ENCODE peak calls at places on chromosomes 6 and 20, in five cellular contexts. C is nephron progenitor cell, W is ascending aorta, U is GM13976, G is dorsolateral prefrontal cortex. P is an unnamed sample.

GRCh38 chr6:21080221-21080620 is 513.3 kb upstream of the SOX4 start:
- DNase-seq in C (no peak), W (no peak), U (no peak), G (no peak), P (no peak)

GRCh38 chr6:37029249-37029959 is 23.9 kb downstream of the FGD2 start:
- DNase-seq in C (peak; percentile 74), W (peak; percentile 83), U (peak; percentile 79), G (peak; percentile 48), P (no peak)

GRCh38 chr6:63968650-63969049 is 333.0 kb downstream of the PHF3 start:
- DNase-seq in C (no peak), W (no peak), U (no peak), G (no peak), P (no peak)

GRCh38 chr6:45687570-45687969 is 309.8 kb upstream of the SUPT3H start:
- DNase-seq in C (no peak), W (no peak), U (no peak), G (no peak), P (no peak)

GRCh38 chr6:41775293-41775882 is 4.3 kb downstream of the FRS3 start:
- DNase-seq in C (no peak), W (no peak), U (no peak), G (no peak), P (no peak)

GRCh38 chr20:58293453-58293852 is 16.1 kb upstream of the RAB22A start:
- DNase-seq in C (peak; percentile 29), W (no peak), U (peak; percentile 27), G (no peak), P (no peak)

GRCh38 chr20:50308513-50309279 is 118.1 kb downstream of the CEBPB start:
- DNase-seq in C (peak; percentile 52), W (peak; percentile 98), U (no peak), G (peak; percentile 56), P (peak; percentile 93)

GRCh38 chr6:49462071-49462470 is 982 bp downstream of the MMUT start:
- DNase-seq in C (no peak), W (no peak), U (no peak), G (no peak), P (no peak)

GRCh38 chr20:52972190-52972937 is at the start of gene TSHZ2:
- DNase-seq in C (peak; percentile 74), W (no peak), U (no peak), G (peak; percentile 39), P (no peak)

GRCh38 chr6:89145461-89145961 is 344 bp upstream of the PM20D2 start:
- DNase-seq in C (no peak), W (no peak), U (peak; percentile 82), G (no peak), P (no peak)

GRCh38 chr20:53878262-53879047 is 191.9 kb downstream of the BCAS1 start:
- DNase-seq in C (no peak), W (no peak), U (no peak), G (no peak), P (no peak)

GRCh38 chr20:14245368-14245970 is 91.9 kb downstream of the FLRT3 start:
- DNase-seq in C (no peak), W (no peak), U (no peak), G (no peak), P (no peak)

DNA sequence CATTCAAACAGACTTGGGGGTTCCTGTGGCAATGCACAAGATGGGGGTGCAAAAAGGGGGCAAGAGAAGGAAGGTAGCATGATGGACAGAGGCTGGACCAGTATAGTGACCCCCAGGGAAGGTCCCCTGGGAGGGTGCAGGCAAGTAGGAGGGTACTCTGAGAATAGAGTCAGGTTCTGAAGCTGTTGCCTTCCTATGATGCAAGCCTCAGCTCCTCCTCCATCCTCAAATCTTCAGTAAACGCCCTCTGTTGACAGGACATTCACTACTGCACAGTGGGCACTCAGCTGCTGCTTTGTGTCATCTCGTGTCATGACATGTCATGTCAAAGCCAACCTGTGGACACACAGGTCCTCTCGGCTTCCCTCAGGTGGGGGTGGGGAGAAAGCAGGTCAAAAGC is 5.8 kb upstream of the SDCBP2 start:
- DNase-seq in C (no peak), W (no peak), U (no peak), G (no peak), P (no peak)
- TF ChIP-seq CTCF in C (no peak), W (no peak), U (no peak), G (no peak), P (no peak)

GRCh38 chr6:39092124-39092523 is 22.9 kb downstream of the SAYSD1 start:
- DNase-seq in C (no peak), W (no peak), U (no peak), G (no peak), P (no peak)
- TF ChIP-seq CTCF in C (no peak), W (no peak), U (no peak), G (no peak), P (no peak)

GRCh38 chr6:26045046-26045938 is 41.9 kb upstream of the HFE start:
- DNase-seq in C (no peak), W (peak; percentile 91), U (peak; percentile 87), G (peak; percentile 74), P (peak; percentile 80)
- TF ChIP-seq CTCF in C (no peak), W (no peak), U (no peak), G (no peak), P (no peak)

DNA sequence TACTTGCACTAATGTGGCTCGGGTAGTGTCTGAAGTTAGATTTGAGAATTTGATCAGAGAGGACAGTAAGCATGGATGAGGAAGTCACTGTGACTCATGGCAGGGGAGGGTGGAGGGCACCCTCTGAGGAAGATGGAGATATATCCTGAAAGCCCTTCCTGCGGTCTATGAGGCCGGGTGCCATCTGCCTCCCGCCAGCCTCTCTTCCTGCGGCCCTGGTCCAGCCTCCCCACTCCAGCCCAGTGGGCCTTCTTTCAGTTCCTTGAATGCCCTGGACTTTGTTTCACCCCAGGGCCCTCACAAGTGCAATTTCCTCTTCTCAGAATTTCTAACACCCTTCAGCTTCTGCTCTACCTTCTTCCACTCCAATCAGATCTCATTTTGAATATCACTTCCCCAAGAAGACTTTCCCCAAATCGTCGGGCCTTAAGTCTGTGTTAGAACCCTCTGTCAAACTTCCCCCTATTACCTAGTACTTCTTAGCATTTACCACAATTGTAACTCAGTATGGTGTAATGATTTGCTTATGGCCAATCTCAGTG is 20.2 kb upstream of the TNFAIP3 start:
- DNase-seq in C (no peak), W (peak; percentile 77), U (peak; percentile 35), G (peak; percentile 29), P (no peak)
- TF ChIP-seq CTCF in C (no peak), W (no peak), U (no peak), G (no peak), P (no peak)

DNA sequence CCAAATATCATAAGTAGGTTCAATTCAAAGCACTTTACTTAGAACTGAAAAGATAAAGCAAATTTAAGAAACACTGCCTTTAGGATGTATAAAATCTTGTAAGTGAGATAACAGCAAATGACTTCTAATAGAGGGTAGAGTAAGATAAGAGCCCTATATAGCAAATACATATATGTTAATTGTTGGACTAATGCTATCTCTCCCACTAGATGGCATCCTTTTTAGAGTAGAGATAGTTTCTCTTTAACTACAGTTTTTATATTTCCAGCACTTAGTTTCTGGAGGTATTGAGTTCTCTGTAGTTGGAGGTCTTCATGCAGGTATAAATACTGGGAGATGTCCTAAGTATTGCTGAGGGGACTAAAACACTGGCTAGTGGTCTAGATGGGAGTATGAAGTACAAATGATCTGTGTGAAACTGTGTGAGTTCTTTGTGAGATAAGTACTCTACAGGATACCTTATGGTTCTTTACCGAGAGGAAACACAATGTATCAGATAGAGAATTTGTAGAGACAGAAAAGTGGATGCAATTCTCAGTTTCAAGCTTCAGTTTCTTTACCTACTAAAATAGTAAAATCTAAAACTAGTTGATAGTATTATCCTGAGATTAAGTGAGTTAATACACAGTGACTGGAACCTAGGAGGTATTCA is 399.3 kb downstream of the KHDRBS2 start:
- DNase-seq in C (no peak), W (no peak), U (no peak), G (no peak), P (no peak)
- TF ChIP-seq CTCF in C (peak; percentile 20), W (no peak), U (no peak), G (peak; percentile 13), P (no peak)

GRCh38 chr6:100078509-100078908 is 84.5 kb upstream of the MCHR2 start:
- DNase-seq in C (peak; percentile 12), W (no peak), U (no peak), G (no peak), P (no peak)
- TF ChIP-seq CTCF in C (no peak), W (no peak), U (peak; percentile 11), G (no peak), P (no peak)

GRCh38 chr20:61482901-61483300 is 230.8 kb downstream of the CDH4 start:
- DNase-seq in C (no peak), W (no peak), U (no peak), G (no peak), P (no peak)

GRCh38 chr20:61482425-61482887 is 230.4 kb downstream of the CDH4 start:
- DNase-seq in C (no peak), W (no peak), U (no peak), G (no peak), P (no peak)

GRCh38 chr20:61478611-61479305 is 226.7 kb downstream of the CDH4 start:
- DNase-seq in C (no peak), W (no peak), U (no peak), G (no peak), P (no peak)

GRCh38 chr20:61478094-61478493 is 226.0 kb downstream of the CDH4 start:
- DNase-seq in C (no peak), W (no peak), U (no peak), G (no peak), P (no peak)

GRCh38 chr20:61480158-61480825 is 228.2 kb downstream of the CDH4 start:
- DNase-seq in C (no peak), W (no peak), U (no peak), G (no peak), P (no peak)
- TF ChIP-seq CTCF in C (no peak), W (no peak), U (no peak), G (no peak), P (no peak)